ENCODE peak calls at places on chromosomes 7 and 10, in ten cellular contexts. A is astrocyte of the hippocampus; W is aorta; F is lung microvascular endothelial cell; Z is GM13977; U is NCI-H2081 treated with DMSO at 0.1 percent for 48 hours; B is caudate nucleus; D is activated CD8-positive, alpha-beta memory T cell treated with anti-CD3 and anti-CD28 coated beads for 1 hour; X is NCI-H187 treated with DMSO at 0.1 percent for 48 hours; N is MM.1S. M is an unnamed sample.
A peak's percentile ranks its signal among the peaks of the same experiment; 100 is the strongest.

GRCh38 chr7:135392701-135393100 is 117.2 kb downstream of the CNOT4 start:
- DNase-seq in A (no peak), W (no peak), F (no peak), Z (no peak), U (no peak), B (no peak), D (no peak), X (no peak), N (no peak), M (no peak)

GRCh38 chr10:131142446-131143380 is 168.8 kb downstream of the TCERG1L start:
- DNase-seq in A (no peak), W (no peak), F (no peak), Z (no peak), U (peak; percentile 68), B (no peak), D (no peak), X (peak; percentile 14), N (no peak), M (no peak)

GRCh38 chr10:24115403-24115802 is 93.5 kb upstream of the KIAA1217 start:
- DNase-seq in A (no peak), W (no peak), F (peak; percentile 12), Z (no peak), U (no peak), B (no peak), D (no peak), X (no peak), N (no peak), M (no peak)

GRCh38 chr10:2761311-2761710 is 306.0 kb upstream of the PFKP start:
- DNase-seq in A (no peak), W (no peak), F (no peak), Z (no peak), U (no peak), B (no peak), D (no peak), X (no peak), N (no peak), M (no peak)

GRCh38 chr10:124741281-124741921 is 2.8 kb downstream of the FAM53B start:
- DNase-seq in A (peak; percentile 89), W (peak; percentile 93), F (peak; percentile 81), Z (peak; percentile 84), U (peak; percentile 19), B (peak; percentile 80), D (peak; percentile 64), X (no peak), N (peak; percentile 72), M (peak; percentile 78)

GRCh38 chr10:107028249-107028648 is 136.3 kb downstream of the SORCS1 start:
- DNase-seq in A (no peak), W (no peak), F (no peak), Z (no peak), U (no peak), B (no peak), D (no peak), X (no peak), N (no peak), M (no peak)

GRCh38 chr10:21497177-21497807 is 28.2 kb downstream of the SKIDA1 start:
- DNase-seq in A (peak; percentile 97), W (peak; percentile 97), F (peak; percentile 83), Z (peak; percentile 58), U (peak; percentile 11), B (peak; percentile 84), D (no peak), X (no peak), N (peak; percentile 30), M (peak; percentile 79)

GRCh38 chr7:27697861-27698430 is 35.3 kb upstream of the HIBADH start:
- DNase-seq in A (peak; percentile 28), W (no peak), F (peak; percentile 8), Z (peak; percentile 8), U (no peak), B (no peak), D (no peak), X (no peak), N (no peak), M (no peak)

GRCh38 chr10:45471531-45472310 is 97.7 kb downstream of the ALOX5 start:
- DNase-seq in A (no peak), W (no peak), F (peak; percentile 20), Z (no peak), U (no peak), B (no peak), D (no peak), X (no peak), N (no peak), M (no peak)

GRCh38 chr10:62724465-62724864 is 80.1 kb upstream of the ADO start:
- DNase-seq in A (no peak), W (no peak), F (no peak), Z (no peak), U (no peak), B (no peak), D (no peak), X (no peak), N (no peak), M (no peak)

GRCh38 chr7:82975811-82976468 is 186.7 kb downstream of the PCLO start:
- DNase-seq in A (no peak), W (no peak), F (no peak), Z (no peak), U (no peak), B (no peak), D (no peak), X (no peak), N (no peak), M (no peak)

GRCh38 chr7:151633516-151633812 is 113.8 kb upstream of the RHEB start:
- DNase-seq in A (no peak), W (no peak), F (no peak), Z (no peak), U (no peak), B (no peak), D (no peak), X (no peak), N (no peak), M (no peak)

GRCh38 chr7:40866601-40867000 is 731.8 kb downstream of the SUGCT start:
- DNase-seq in A (peak; percentile 36), W (no peak), F (peak; percentile 12), Z (no peak), U (no peak), B (no peak), D (no peak), X (no peak), N (no peak), M (no peak)